ENCODE peak calls at places on chromosomes 2 and 18, in six cellular contexts. M, T, V, Q, W and R are unnamed samples. For H3K4me1, the result is how much of the 10 kb centered on the place peaks cover.

GRCh38 chr18:6683112-6683876 is 46.2 kb upstream of the ARHGAP28 start:
- DNase-seq in M (no peak), T (no peak), V (peak), Q (no peak), W (no peak), R (no peak)

GRCh38 chr2:191713837-191714236 is 35.9 kb downstream of the NABP1 start:
- DNase-seq in M (no peak), T (no peak), V (no peak), Q (no peak), W (no peak), R (no peak)

GRCh38 chr2:235384624-235385023 is 109.2 kb upstream of the AGAP1 start:
- DNase-seq in M (no peak), T (no peak), V (no peak), Q (no peak), W (no peak), R (no peak)

GRCh38 chr18:46418657-46419260 is 238.3 kb downstream of the LOXHD1 start:
- DNase-seq in M (peak), T (peak), V (no peak), Q (no peak), W (peak), R (peak)

GRCh38 chr18:78768655-78769501 is 210.7 kb upstream of the SALL3 start:
- DNase-seq in M (no peak), T (no peak), V (no peak), Q (no peak), W (no peak), R (peak)

GRCh38 chr18:46632401-46633089 is 24.5 kb downstream of the LOXHD1 start:
- DNase-seq in M (peak), T (peak), V (no peak), Q (no peak), W (peak), R (peak)

GRCh38 chr18:62660741-62661140 is 54.6 kb upstream of the PHLPP1 start:
- DNase-seq in M (peak), T (no peak), V (no peak), Q (no peak), W (peak), R (no peak)

GRCh38 chr18:59706499-59706898 is 9.3 kb upstream of the CCBE1 start:
- DNase-seq in M (no peak), T (no peak), V (no peak), Q (no peak), W (no peak), R (no peak)

GRCh38 chr2:234671716-234672115 is 174.8 kb upstream of the ARL4C start:
- DNase-seq in M (no peak), T (no peak), V (no peak), Q (no peak), W (no peak), R (no peak)

GRCh38 chr2:100936070-100936741 is 65.9 kb upstream of the RPL31 start:
- DNase-seq in M (no peak), T (no peak), V (no peak), Q (peak), W (no peak), R (no peak)

GRCh38 chr18:58541789-58542425 is 87.0 kb downstream of the ALPK2 start:
- DNase-seq in M (peak), T (no peak), V (peak), Q (no peak), W (peak), R (peak)

GRCh38 chr2:71453404-71454220 is at the start of gene DYSF:
- DNase-seq in M (peak), T (peak), V (peak), Q (peak), W (peak), R (no peak)

GRCh38 chr2:10619643-10620042 is 70.1 kb downstream of the NOL10 start:
- DNase-seq in M (peak), T (peak), V (no peak), Q (no peak), W (peak), R (no peak)

GRCh38 chr2:166419616-166419934 is 43.8 kb upstream of the SCN9A start:
- DNase-seq in M (peak), T (no peak), V (peak), Q (no peak), W (peak), R (peak)

GRCh38 chr2:73907840-73908452 is 15.1 kb downstream of the ACTG2 start:
- DNase-seq in M (peak), T (no peak), V (peak), Q (peak), W (peak), R (no peak)

GRCh38 chr18:56576826-56577573 is 61.4 kb downstream of the TXNL1 start:
- DNase-seq in M (peak), T (no peak), V (peak), Q (no peak), W (no peak), R (no peak)

GRCh38 chr2:232633413-232634318 is at the start of gene EFHD1:
- DNase-seq in M (peak), T (peak), V (peak), Q (peak), W (peak), R (peak)

GRCh38 chr18:32767400-32767799 is 5.4 kb downstream of the KLHL14 start:
- DNase-seq in M (no peak), T (no peak), V (no peak), Q (no peak), W (no peak), R (no peak)

GRCh38 chr2:47323009-47323821 is 79.7 kb upstream of the MSH2 start:
- DNase-seq in M (peak), T (peak), V (peak), Q (peak), W (peak), R (peak)

DNA sequence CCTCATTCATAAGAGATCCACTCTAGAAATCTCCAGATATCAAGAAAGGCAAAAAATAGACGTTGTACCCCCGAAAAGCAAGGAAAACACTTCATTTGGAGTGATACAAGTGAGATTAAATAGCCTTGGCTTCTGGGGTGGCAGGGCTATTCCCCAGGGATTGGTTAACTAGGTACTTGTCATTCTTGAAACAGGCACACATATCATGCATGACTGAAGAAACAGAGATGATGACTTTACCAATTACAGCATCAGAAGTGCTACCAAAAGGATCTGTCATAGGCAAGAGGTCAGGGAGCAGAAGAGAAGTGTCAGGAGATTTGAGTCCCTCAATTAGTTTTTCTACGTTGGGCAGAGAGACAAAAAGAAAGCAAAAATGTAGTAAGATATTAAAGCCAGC is 45.2 kb upstream of the NFU1 start:
- DNase-seq in M (no peak), T (no peak), V (no peak), Q (no peak), W (no peak), R (no peak)
- H3K4me3 ChIP-seq in M (no peak), T (no peak), V (no peak), Q (no peak), W (no peak), R (no peak)

GRCh38 chr18:471701-472100 is 28.8 kb downstream of the COLEC12 start:
- DNase-seq in M (peak), T (no peak), V (no peak), Q (no peak), W (peak), R (no peak)

GRCh38 chr18:474416-474815 is 26.1 kb downstream of the COLEC12 start:
- DNase-seq in M (peak), T (no peak), V (no peak), Q (no peak), W (no peak), R (no peak)

GRCh38 chr18:476368-476767 is 24.1 kb downstream of the COLEC12 start:
- DNase-seq in M (no peak), T (no peak), V (no peak), Q (no peak), W (no peak), R (no peak)

GRCh38 chr18:475202-475624 is 25.3 kb downstream of the COLEC12 start:
- DNase-seq in M (peak), T (no peak), V (no peak), Q (no peak), W (peak), R (peak)

DNA sequence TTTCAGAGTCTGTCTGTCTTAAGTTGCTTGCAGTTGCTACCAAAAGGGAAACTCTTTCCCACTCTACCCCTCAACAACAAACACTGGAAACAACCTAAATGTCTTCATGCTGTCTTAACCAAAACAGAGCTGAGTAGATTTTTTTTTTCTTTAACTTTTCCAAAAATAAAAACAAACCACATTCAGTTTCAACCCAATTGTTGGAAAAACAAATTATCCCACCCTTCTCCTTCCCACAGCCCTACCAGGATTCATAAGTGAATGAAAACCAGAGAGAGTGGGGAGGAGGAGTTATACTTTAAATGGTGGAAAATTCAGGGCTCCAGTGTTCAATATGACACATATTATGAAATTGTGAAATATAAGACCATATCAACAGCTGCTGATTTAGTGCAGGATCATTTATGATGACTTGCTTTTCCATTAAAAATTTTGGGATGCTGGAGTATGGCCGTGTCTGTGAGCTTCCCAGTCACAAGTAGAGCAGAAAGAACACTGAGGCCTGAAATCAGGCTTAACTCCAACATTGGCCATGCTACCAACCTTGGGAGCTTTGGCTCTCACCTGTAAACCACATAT is 26.7 kb downstream of the COLEC12 start:
- DNase-seq in M (no peak), T (no peak), V (no peak), Q (no peak), W (peak), R (peak)
- H3K4me1 ChIP-seq in M (under half), T (under half), V (under half), Q (under half), W (half or more), R (half or more)

DNA sequence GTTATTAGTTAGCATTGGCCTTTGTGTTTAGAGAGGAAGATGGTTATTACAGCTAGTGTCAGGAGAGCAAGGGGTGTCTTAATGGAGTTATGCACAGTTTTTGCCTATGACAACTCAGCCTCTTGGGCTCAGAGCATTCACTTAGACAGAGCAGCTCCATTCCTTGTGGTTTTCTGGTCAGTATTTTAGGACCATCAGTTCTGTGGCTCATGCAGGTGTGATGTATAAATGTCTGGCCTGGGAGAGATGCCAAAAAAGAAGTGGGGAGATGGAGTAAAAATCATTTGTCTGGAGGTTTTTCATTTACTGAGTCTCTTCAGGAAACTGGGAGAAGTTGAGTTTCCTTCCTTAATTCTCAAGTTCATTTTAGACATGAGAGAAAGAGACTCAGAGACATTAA is 79.7 kb downstream of the PRKCE start:
- DNase-seq in M (peak), T (no peak), V (no peak), Q (no peak), W (no peak), R (no peak)
- H3K4me3 ChIP-seq in M (no peak), T (no peak), V (no peak), Q (no peak), W (no peak), R (no peak)

GRCh38 chr2:43077876-43078275 is 148.5 kb downstream of the ZFP36L2 start:
- DNase-seq in M (no peak), T (no peak), V (no peak), Q (no peak), W (no peak), R (no peak)
- H3K4me1 ChIP-seq in M (under half), T (under half), V (under half), Q (under half), W (half or more), R (half or more)

GRCh38 chr2:173590278-173590811 is 235.7 kb downstream of the CDCA7 start:
- DNase-seq in M (peak), T (peak), V (peak), Q (no peak), W (peak), R (peak)
- H3K4me3 ChIP-seq in M (no peak), T (no peak), V (no peak), Q (no peak), W (no peak), R (no peak)